ENCODE peak calls at places on chromosomes 1 and 21, in eight cellular contexts. L is body of pancreas, X is GM12891, M is H1, S is NB4, T is heart left ventricle, J is testis, D is H54. F is an unnamed sample.

GRCh38 chr1:99560192-99561040 is 85.5 kb upstream of the PALMD start:
- DNase-seq in L (no peak), X (no peak), M (no peak), S (no peak), T (no peak), J (no peak), D (no peak), F (no peak)

GRCh38 chr1:42931911-42932422 is 26.7 kb downstream of the SLC2A1 start:
- DNase-seq in L (peak), X (peak), M (no peak), S (peak), T (peak), J (no peak), D (no peak), F (peak)

GRCh38 chr1:172588296-172589291 is 55.6 kb downstream of the SUCO start:
- DNase-seq in L (no peak), X (no peak), M (no peak), S (peak), T (no peak), J (no peak), D (peak), F (no peak)

GRCh38 chr1:29629814-29630516 is 393.6 kb downstream of the PTPRU start:
- DNase-seq in L (no peak), X (no peak), M (no peak), S (no peak), T (no peak), J (no peak), D (no peak), F (no peak)

GRCh38 chr1:26689504-26689903 is 6.3 kb upstream of the ARID1A start:
- DNase-seq in L (no peak), X (no peak), M (no peak), S (no peak), T (no peak), J (no peak), D (no peak), F (no peak)

GRCh38 chr1:197336571-197336970 is 68.5 kb downstream of the CRB1 start:
- DNase-seq in L (no peak), X (no peak), M (no peak), S (no peak), T (no peak), J (no peak), D (no peak), F (no peak)

GRCh38 chr1:228087771-228088251 is 5.3 kb downstream of the ARF1 start:
- DNase-seq in L (peak), X (no peak), M (no peak), S (peak), T (no peak), J (peak), D (peak), F (no peak)

GRCh38 chr1:97640677-97641076 is 280.2 kb downstream of the DPYD start:
- DNase-seq in L (no peak), X (no peak), M (no peak), S (no peak), T (no peak), J (no peak), D (no peak), F (no peak)

GRCh38 chr1:211680752-211681327 is 5.4 kb upstream of the NEK2 start:
- DNase-seq in L (peak), X (peak), M (no peak), S (peak), T (peak), J (peak), D (peak), F (no peak)

GRCh38 chr1:23627065-23627464 is 64.5 kb upstream of the RPL11 start:
- DNase-seq in L (peak), X (no peak), M (no peak), S (no peak), T (no peak), J (no peak), D (no peak), F (no peak)

GRCh38 chr1:162663589-162664030 is 31.3 kb downstream of the DDR2 start:
- DNase-seq in L (no peak), X (no peak), M (no peak), S (no peak), T (no peak), J (peak), D (no peak), F (no peak)

GRCh38 chr1:25729774-25730173 is 70.2 kb upstream of the SELENON start:
- DNase-seq in L (peak), X (no peak), M (no peak), S (no peak), T (no peak), J (no peak), D (no peak), F (no peak)

GRCh38 chr1:154324669-154325582 is at the start of gene ATP8B2:
- DNase-seq in L (peak), X (peak), M (peak), S (peak), T (peak), J (peak), D (peak), F (no peak)

GRCh38 chr1:29700522-29700921 is 464.2 kb downstream of the PTPRU start:
- DNase-seq in L (no peak), X (no peak), M (no peak), S (no peak), T (no peak), J (no peak), D (no peak), F (no peak)

DNA sequence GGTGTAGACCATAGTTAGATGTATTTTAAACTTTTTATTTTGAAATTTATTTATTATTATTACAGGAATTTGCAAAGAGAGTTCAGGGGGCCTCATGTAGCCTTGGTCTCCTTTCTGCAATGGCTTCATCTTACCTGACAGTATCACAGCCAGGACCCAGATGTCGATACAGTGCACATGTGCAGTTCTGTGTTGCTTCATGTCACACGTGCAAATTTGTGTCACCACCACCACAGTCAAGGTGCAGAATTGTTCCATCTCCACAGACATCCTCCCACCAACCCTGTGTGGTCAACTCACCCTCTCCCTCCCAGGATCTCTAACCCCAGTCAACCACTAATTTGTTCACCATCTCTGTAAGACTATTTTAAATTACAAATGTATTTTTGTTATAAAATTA is 184.5 kb downstream of the CAMTA1 start:
- DNase-seq in L (no peak), X (no peak), M (no peak), S (no peak), T (no peak), J (no peak), D (no peak), F (no peak)
- TF ChIP-seq POLR2A in L (no peak), X (no peak), M (no peak), S (no peak), T (no peak), J (no peak), D (no peak), F (no peak)

GRCh38 chr21:46604975-46605758 is at the start of gene S100B:
- DNase-seq in L (no peak), X (no peak), M (peak), S (peak), T (no peak), J (no peak), D (no peak), F (no peak)
- TF ChIP-seq POLR2A in L (no peak), X (no peak), M (no peak), S (no peak), T (no peak), J (no peak), D (no peak), F (no peak)

GRCh38 chr1:66924756-66925557 is at the start of the genes DNAI4 and MIER1:
- DNase-seq in L (peak), X (peak), M (peak), S (peak), T (peak), J (peak), D (peak), F (peak)
- TF ChIP-seq POLR2A in L (peak), X (peak), M (peak), S (peak), T (no peak), J (peak), D (peak), F (peak)

GRCh38 chr1:248825573-248825908 is 174 bp downstream of the SH3BP5L start:
- DNase-seq in L (no peak), X (no peak), M (peak), S (no peak), T (no peak), J (no peak), D (no peak), F (no peak)
- TF ChIP-seq POLR2A in L (no peak), X (no peak), M (no peak), S (no peak), T (no peak), J (no peak), D (no peak), F (no peak)

GRCh38 chr1:88288571-88288970 is 395.5 kb upstream of the PKN2 start:
- DNase-seq in L (no peak), X (no peak), M (no peak), S (no peak), T (no peak), J (no peak), D (no peak), F (no peak)
- TF ChIP-seq POLR2A in L (no peak), X (no peak), M (no peak), S (no peak), T (no peak), J (no peak), D (no peak), F (no peak)

GRCh38 chr1:114718661-114719423 is 2.3 kb upstream of the NRAS start:
- DNase-seq in L (no peak), X (no peak), M (no peak), S (peak), T (no peak), J (no peak), D (peak), F (no peak)

GRCh38 chr1:114712987-114713386 is 3.6 kb downstream of the NRAS start:
- DNase-seq in L (no peak), X (no peak), M (no peak), S (no peak), T (no peak), J (no peak), D (no peak), F (no peak)

GRCh38 chr1:114715952-114716303 is 643 bp downstream of the NRAS start:
- DNase-seq in L (no peak), X (no peak), M (no peak), S (no peak), T (no peak), J (no peak), D (no peak), F (no peak)

GRCh38 chr1:114719424-114719787 is 2.8 kb upstream of the NRAS start:
- DNase-seq in L (no peak), X (no peak), M (no peak), S (peak), T (no peak), J (no peak), D (peak), F (no peak)

DNA sequence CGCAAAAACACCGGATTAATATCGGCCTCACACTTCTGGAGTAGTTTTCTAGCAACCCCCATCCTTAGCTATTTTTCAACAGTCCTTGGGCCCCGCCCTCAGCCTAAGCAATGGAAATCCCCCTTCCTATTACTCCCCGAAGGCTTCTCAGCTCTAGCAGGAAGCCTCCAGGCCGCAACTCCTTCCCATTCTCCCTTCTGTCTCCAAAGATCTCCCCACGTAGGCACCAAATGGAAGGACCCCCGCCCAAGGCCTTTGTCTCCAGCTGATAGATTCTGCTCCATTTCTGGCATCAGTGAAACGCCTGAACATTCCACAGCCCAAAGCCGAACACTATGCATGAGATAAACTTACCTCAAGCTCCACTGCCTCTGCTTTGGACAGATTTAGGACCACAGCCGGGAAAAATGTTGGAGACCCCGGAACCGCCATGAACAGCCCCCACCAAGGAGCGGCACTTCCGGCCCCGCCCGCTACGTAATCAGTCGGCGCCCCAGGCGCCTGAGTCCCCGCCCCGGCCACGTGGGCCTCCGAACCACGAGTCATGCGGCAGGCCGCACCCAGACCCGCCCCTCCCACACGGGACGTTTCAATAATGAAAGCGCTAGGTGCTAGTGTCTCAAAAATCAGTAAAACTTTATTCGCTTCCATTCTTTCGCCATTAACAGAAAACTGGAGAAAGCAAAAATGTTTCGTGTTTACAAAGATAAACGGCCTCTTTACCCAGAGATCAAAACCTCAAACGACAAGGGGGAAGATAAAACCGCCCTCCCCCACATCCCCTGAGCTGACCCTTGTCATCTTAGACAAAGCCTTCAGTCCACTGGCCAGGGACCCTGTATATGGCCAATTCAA is at the start of gene NRAS:
- DNase-seq in L (peak), X (peak), M (peak), S (peak), T (peak), J (peak), D (peak), F (peak)
- TF ChIP-seq POLR2A in L (peak), X (peak), M (peak), S (peak), T (no peak), J (no peak), D (peak), F (peak)

F was measured in esophagus squamous epithelium.